ENCODE peak calls at places on chromosome 22, in ten cellular contexts. One of them, this sample, is unnamed.

GRCh38 chr22:49825436-49825835 is 2.2 kb downstream of the BRD1 start:
- DNase-seq in brain microvascular endothelial cell: peak
- DNase-seq in progenitor cell of endocrine pancreas: no peak
- DNase-seq in renal cortical epithelial cell: peak
- DNase-seq in cardiac fibroblast: peak
- DNase-seq in GM12891: no peak
- DNase-seq in ACHN: peak
- DNase-seq in GM10248: no peak
- DNase-seq in stomach: no peak
- DNase-seq in posterior cingulate gyrus: peak
- DNase-seq in this sample: peak

GRCh38 chr22:42397332-42398246 is 34.6 kb downstream of the NFAM1 start:
- DNase-seq in stomach: no peak
- DNase-seq in GM10248: peak
- DNase-seq in renal cortical epithelial cell: peak
- DNase-seq in GM12891: peak
- DNase-seq in cardiac fibroblast: no peak
- DNase-seq in ACHN: no peak
- DNase-seq in posterior cingulate gyrus: no peak
- DNase-seq in brain microvascular endothelial cell: no peak
- DNase-seq in progenitor cell of endocrine pancreas: no peak
- DNase-seq in this sample: no peak

GRCh38 chr22:23862103-23862502 is 4.4 kb downstream of the SLC2A11 start:
- DNase-seq in ACHN: peak
- DNase-seq in stomach: no peak
- DNase-seq in GM12891: no peak
- DNase-seq in posterior cingulate gyrus: peak
- DNase-seq in GM10248: peak
- DNase-seq in brain microvascular endothelial cell: peak
- DNase-seq in cardiac fibroblast: peak
- DNase-seq in progenitor cell of endocrine pancreas: no peak
- DNase-seq in renal cortical epithelial cell: peak
- DNase-seq in this sample: peak

GRCh38 chr22:33116846-33117547 is 58.8 kb upstream of the SYN3 start:
- DNase-seq in progenitor cell of endocrine pancreas: no peak
- DNase-seq in brain microvascular endothelial cell: no peak
- DNase-seq in stomach: no peak
- DNase-seq in renal cortical epithelial cell: peak
- DNase-seq in GM10248: no peak
- DNase-seq in GM12891: no peak
- DNase-seq in cardiac fibroblast: no peak
- DNase-seq in ACHN: no peak
- DNase-seq in posterior cingulate gyrus: no peak
- DNase-seq in this sample: no peak

GRCh38 chr22:17773606-17774205 is 563 bp downstream of the BID start:
- DNase-seq in GM10248: peak
- DNase-seq in posterior cingulate gyrus: peak
- DNase-seq in GM12891: peak
- DNase-seq in ACHN: peak
- DNase-seq in renal cortical epithelial cell: no peak
- DNase-seq in progenitor cell of endocrine pancreas: peak
- DNase-seq in cardiac fibroblast: peak
- DNase-seq in stomach: peak
- DNase-seq in brain microvascular endothelial cell: no peak
- DNase-seq in this sample: peak

GRCh38 chr22:39598017-39598965 is 27.7 kb downstream of the CACNA1I start:
- DNase-seq in brain microvascular endothelial cell: no peak
- DNase-seq in ACHN: peak
- DNase-seq in GM10248: peak
- DNase-seq in cardiac fibroblast: no peak
- DNase-seq in stomach: peak
- DNase-seq in renal cortical epithelial cell: no peak
- DNase-seq in GM12891: peak
- DNase-seq in posterior cingulate gyrus: peak
- DNase-seq in progenitor cell of endocrine pancreas: peak
- DNase-seq in this sample: peak

GRCh38 chr22:36452473-36453265 is 28.8 kb downstream of the TXN2 start:
- DNase-seq in renal cortical epithelial cell: no peak
- DNase-seq in ACHN: no peak
- DNase-seq in cardiac fibroblast: no peak
- DNase-seq in GM10248: no peak
- DNase-seq in progenitor cell of endocrine pancreas: no peak
- DNase-seq in posterior cingulate gyrus: no peak
- DNase-seq in brain microvascular endothelial cell: no peak
- DNase-seq in GM12891: no peak
- DNase-seq in stomach: no peak
- DNase-seq in this sample: no peak

GRCh38 chr22:17633998-17634323 is 4.6 kb upstream of the BCL2L13 start:
- DNase-seq in cardiac fibroblast: no peak
- DNase-seq in progenitor cell of endocrine pancreas: no peak
- DNase-seq in renal cortical epithelial cell: no peak
- DNase-seq in brain microvascular endothelial cell: no peak
- DNase-seq in ACHN: no peak
- DNase-seq in GM12891: no peak
- DNase-seq in posterior cingulate gyrus: no peak
- DNase-seq in stomach: no peak
- DNase-seq in GM10248: no peak
- DNase-seq in this sample: no peak

GRCh38 chr22:18076060-18076497 is 1.7 kb upstream of the PEX26 start:
- DNase-seq in GM10248: peak
- DNase-seq in brain microvascular endothelial cell: peak
- DNase-seq in renal cortical epithelial cell: peak
- DNase-seq in posterior cingulate gyrus: peak
- DNase-seq in ACHN: peak
- DNase-seq in cardiac fibroblast: peak
- DNase-seq in stomach: peak
- DNase-seq in progenitor cell of endocrine pancreas: peak
- DNase-seq in GM12891: no peak
- DNase-seq in this sample: peak

GRCh38 chr22:19291218-19291579 is 320 bp downstream of the CLTCL1 start:
- DNase-seq in stomach: peak
- DNase-seq in GM12891: peak
- DNase-seq in GM10248: peak
- DNase-seq in cardiac fibroblast: no peak
- DNase-seq in brain microvascular endothelial cell: no peak
- DNase-seq in ACHN: peak
- DNase-seq in posterior cingulate gyrus: no peak
- DNase-seq in renal cortical epithelial cell: no peak
- DNase-seq in progenitor cell of endocrine pancreas: peak
- DNase-seq in this sample: no peak

This sample was measured in iris pigment epithelial cell.